ENCODE peak calls at places on chromosomes 6 and 20, in four cellular contexts. S, J, R and G are unnamed samples.

GRCh38 chr20:47440857-47441773 is 60.6 kb upstream of the NCOA3 start:
- DNase-seq in S (no peak), J (no peak), R (no peak), G (no peak)

GRCh38 chr6:22099241-22099640 is 197.6 kb downstream of the PRL start:
- DNase-seq in S (no peak), J (no peak), R (no peak), G (no peak)

GRCh38 chr20:16701296-16701695 is 28.5 kb upstream of the SNRPB2 start:
- DNase-seq in S (peak; percentile 11), J (peak; percentile 5), R (peak; percentile 52), G (peak; percentile 6)

GRCh38 chr6:78614961-78615360 is 252.4 kb upstream of the IRAK1BP1 start:
- DNase-seq in S (no peak), J (no peak), R (no peak), G (no peak)

GRCh38 chr20:4592316-4593148 is 129.2 kb upstream of the PRND start:
- DNase-seq in S (peak; percentile 40), J (peak; percentile 28), R (peak; percentile 33), G (peak; percentile 22)

GRCh38 chr6:49325901-49326300 is 137.2 kb downstream of the MMUT start:
- DNase-seq in S (no peak), J (no peak), R (no peak), G (peak; percentile 14)

GRCh38 chr20:58832442-58832841 is 18.3 kb downstream of the GNAS-AS1 start:
- DNase-seq in S (no peak), J (no peak), R (peak; percentile 2), G (no peak)

GRCh38 chr20:51171141-51171540 is 148.2 kb upstream of the KCNG1 start:
- DNase-seq in S (no peak), J (no peak), R (no peak), G (peak; percentile 70)

GRCh38 chr6:75437451-75438185 is 56.0 kb downstream of the FILIP1 start:
- DNase-seq in S (no peak), J (no peak), R (no peak), G (peak; percentile 62)

GRCh38 chr20:33842346-33842745 is 31.2 kb downstream of the CHMP4B start:
- DNase-seq in S (no peak), J (no peak), R (no peak), G (no peak)